ENCODE peak calls at places on chromosomes 7 and 10, in six cellular contexts. B, R, Q, I, G and W are unnamed samples.

GRCh38 chr7:74482629-74483401 is 29.1 kb downstream of the GTF2IRD1 start:
- DNase-seq in Q (no peak), I (no peak), R (no peak), G (no peak), B (no peak), W (no peak)

GRCh38 chr10:127196227-127196954 is at the start of gene INSYN2A:
- DNase-seq in R (peak; percentile 64), Q (no peak), I (peak; percentile 58), G (peak; percentile 48), B (peak; percentile 85), W (no peak)

GRCh38 chr7:130649004-130649790 is 19.4 kb downstream of the COPG2 start:
- DNase-seq in I (no peak), Q (no peak), G (no peak), R (no peak), B (no peak), W (no peak)

GRCh38 chr10:32298066-32298812 is 48.7 kb downstream of the EPC1 start:
- DNase-seq in I (no peak), Q (no peak), R (no peak), B (no peak), G (no peak), W (no peak)

GRCh38 chr7:91088156-91088555 is 176.1 kb upstream of the FZD1 start:
- DNase-seq in I (no peak), Q (no peak), R (no peak), B (no peak), G (no peak), W (no peak)

GRCh38 chr7:2939193-2939885 is 95.2 kb upstream of the GNA12 start:
- DNase-seq in B (no peak), R (no peak), G (no peak), Q (no peak), I (no peak), W (no peak)

GRCh38 chr7:6367701-6368211 is 80.0 kb downstream of the DAGLB start:
- DNase-seq in G (no peak), I (no peak), B (no peak), R (no peak), Q (no peak), W (no peak)

GRCh38 chr7:2666588-2667250 is 21.3 kb upstream of the AMZ1 start:
- DNase-seq in B (no peak), I (no peak), Q (no peak), G (no peak), R (no peak), W (no peak)

GRCh38 chr10:83648184-83648583 is 491.1 kb upstream of the GHITM start:
- DNase-seq in B (no peak), I (no peak), R (no peak), G (no peak), Q (no peak), W (no peak)

GRCh38 chr10:17687117-17687831 is 43.3 kb downstream of the STAM start:
- DNase-seq in R (no peak), B (no peak), I (no peak), G (no peak), Q (no peak), W (no peak)

GRCh38 chr10:10794056-10794455 is 223.6 kb upstream of the CELF2 start:
- DNase-seq in Q (no peak), R (no peak), I (no peak), G (no peak), B (no peak), W (no peak)

GRCh38 chr7:143263266-143264195 is at the start of gene GSTK1:
- DNase-seq in G (peak; percentile 88), Q (peak; percentile 17), B (peak; percentile 79), I (peak; percentile 46), R (peak; percentile 84), W (peak; percentile 63)

GRCh38 chr7:152663926-152664325 is 12.0 kb downstream of the XRCC2 start:
- DNase-seq in I (no peak), B (no peak), R (no peak), Q (no peak), G (no peak), W (no peak)

GRCh38 chr7:74292757-74293576 is 3.8 kb downstream of the CLIP2 start:
- DNase-seq in I (no peak), G (no peak), B (no peak), R (no peak), Q (no peak), W (no peak)

GRCh38 chr7:114047889-114048288 is 129.1 kb upstream of the PPP1R3A start:
- DNase-seq in G (no peak), R (no peak), B (no peak), Q (no peak), I (no peak), W (no peak)

GRCh38 chr10:109966961-109967738 is 40.6 kb upstream of the ADD3 start:
- DNase-seq in G (peak; percentile 60), R (peak; percentile 29), I (no peak), B (no peak), Q (no peak), W (no peak)

GRCh38 chr7:23332881-23333612 is 33.9 kb downstream of the MALSU1 start:
- DNase-seq in R (no peak), I (no peak), B (no peak), G (peak; percentile 58), Q (no peak), W (no peak)

GRCh38 chr10:28008054-28008453 is 9.2 kb upstream of the ODAD2 start:
- DNase-seq in I (no peak), R (no peak), B (no peak), G (no peak), Q (no peak), W (no peak)

GRCh38 chr7:94654764-94655561 is 970 bp downstream of the SGCE start:
- DNase-seq in Q (no peak), B (peak; percentile 44), R (peak; percentile 23), G (peak; percentile 32), I (peak; percentile 31), W (no peak)

GRCh38 chr7:99380823-99381663 is 6.5 kb downstream of the ARPC1B start:
- DNase-seq in Q (peak; percentile 55), B (no peak), I (no peak), R (no peak), G (no peak), W (peak; percentile 85)

GRCh38 chr7:107355616-107356015 is 114.2 kb upstream of the GPR22 start:
- DNase-seq in Q (no peak), I (no peak), R (no peak), B (no peak), G (no peak), W (no peak)

GRCh38 chr7:135406908-135407307 is 103.0 kb downstream of the CNOT4 start:
- DNase-seq in B (no peak), R (no peak), Q (no peak), I (no peak), G (no peak), W (no peak)

GRCh38 chr7:16712916-16713315 is 40.6 kb upstream of the TSPAN13 start:
- DNase-seq in R (no peak), Q (no peak), B (peak; percentile 16), G (no peak), I (no peak), W (no peak)

GRCh38 chr10:29595636-29596225 is 39.0 kb downstream of the SVIL start:
- DNase-seq in G (no peak), Q (no peak), R (no peak), I (no peak), B (no peak), W (no peak)

DNA sequence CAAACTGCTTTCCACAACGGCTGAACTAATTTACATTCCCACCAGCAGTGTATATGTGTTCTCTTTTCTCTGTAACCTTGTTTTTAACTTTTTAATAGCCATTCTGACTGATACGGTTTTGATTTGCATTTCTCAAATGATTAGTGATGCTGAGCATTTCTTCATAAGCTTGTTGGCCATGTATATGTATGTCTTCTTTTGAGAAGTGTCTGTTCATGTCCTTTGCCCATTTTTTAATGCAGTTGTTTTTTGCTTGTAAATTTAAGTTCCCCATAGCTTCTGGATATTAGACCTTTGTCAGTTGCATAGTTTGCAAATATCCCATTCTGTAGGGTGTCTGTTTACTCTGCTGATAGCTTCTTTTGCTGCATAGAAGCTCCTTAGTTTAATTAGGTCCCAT is 6.1 kb downstream of the ZNF786 start:
- DNase-seq in B (no peak), Q (no peak), I (no peak), G (no peak), R (no peak), W (no peak)
- H3K9me3 ChIP-seq in B (peaks cover 12% of the 10 kb centered on the region), Q (no peaks in the 10 kb centered on the region), I (peaks cover 59% of the 10 kb centered on the region), G (no peaks in the 10 kb centered on the region), R (no peaks in the 10 kb centered on the region), W (no peaks in the 10 kb centered on the region)

DNA sequence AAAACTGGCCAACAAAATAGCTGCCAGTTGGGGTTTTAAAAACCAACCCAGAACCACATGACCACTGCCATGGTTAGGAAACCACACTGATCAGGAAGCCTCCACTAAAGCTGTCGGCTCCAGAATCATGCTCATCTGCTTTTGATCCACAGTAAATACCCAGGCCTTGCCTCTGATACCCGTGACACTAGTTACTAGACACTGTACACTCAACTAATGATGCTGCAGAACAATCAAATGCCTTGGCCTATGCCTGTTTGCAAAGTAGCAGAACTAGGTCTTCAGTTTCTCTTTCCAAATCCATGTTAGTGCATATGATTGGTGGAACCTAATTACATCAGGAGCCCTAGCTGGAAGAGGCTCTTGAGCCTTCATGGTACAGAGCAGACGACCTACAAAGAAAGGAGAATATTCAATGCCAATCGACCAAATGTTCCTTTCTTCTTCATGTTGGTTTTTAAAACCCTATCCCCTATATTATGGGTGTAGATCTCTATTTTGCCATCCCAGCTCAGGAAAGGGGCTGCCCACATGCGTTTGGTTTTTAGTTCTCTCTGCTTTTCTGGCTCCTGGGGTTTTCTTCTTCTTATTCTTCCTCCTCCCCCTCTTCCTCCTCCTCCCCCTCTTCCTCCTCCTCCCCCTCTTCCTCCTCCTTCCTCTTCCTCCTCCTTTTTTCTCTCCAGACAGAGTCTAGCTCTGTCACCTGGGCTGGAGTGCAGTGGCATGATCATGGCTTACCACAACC is 76.6 kb downstream of the CNNM2 start:
- DNase-seq in R (no peak), B (no peak), Q (no peak), G (no peak), I (no peak), W (no peak)
- H3K9me3 ChIP-seq in R (no peaks in the 10 kb centered on the region), B (no peaks in the 10 kb centered on the region), Q (no peaks in the 10 kb centered on the region), G (no peaks in the 10 kb centered on the region), I (no peaks in the 10 kb centered on the region), W (no peaks in the 10 kb centered on the region)

GRCh38 chr7:150703209-150703608 is 13.2 kb upstream of the GIMAP1 start:
- DNase-seq in I (no peak), R (no peak), B (no peak), Q (no peak), G (no peak), W (no peak)
- H3K9me3 ChIP-seq in I (no peaks in the 10 kb centered on the region), R (peaks cover 19% of the 10 kb centered on the region), B (peaks cover 4% of the 10 kb centered on the region), Q (no peaks in the 10 kb centered on the region), G (peaks cover 7% of the 10 kb centered on the region), W (peaks cover 11% of the 10 kb centered on the region)

GRCh38 chr7:64180989-64181388 is 26.0 kb upstream of the ZNF735 start:
- DNase-seq in B (no peak), Q (no peak), R (peak; percentile 28), I (no peak), G (no peak), W (no peak)
- H3K9me3 ChIP-seq in B (peaks cover 17% of the 10 kb centered on the region), Q (no peaks in the 10 kb centered on the region), R (no peaks in the 10 kb centered on the region), I (no peaks in the 10 kb centered on the region), G (no peaks in the 10 kb centered on the region), W (no peaks in the 10 kb centered on the region)

DNA sequence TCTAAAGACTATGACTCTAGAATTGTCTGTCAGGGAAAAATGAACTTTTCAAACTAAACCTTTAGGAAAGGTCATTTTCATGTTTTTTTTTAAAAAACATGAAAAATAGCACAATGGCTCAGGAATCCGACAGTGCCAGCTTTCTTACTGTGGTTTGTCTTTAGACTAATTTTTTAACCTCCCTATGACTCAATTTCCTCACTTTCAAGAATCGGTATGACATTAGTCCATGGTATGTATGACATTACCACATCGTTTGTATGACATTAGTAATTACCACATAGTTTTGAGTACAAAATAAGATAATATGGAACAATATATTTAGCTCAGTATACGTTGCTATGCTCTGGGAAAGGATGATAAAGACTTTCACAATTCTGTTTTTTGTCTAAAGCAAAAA is 383.2 kb downstream of the PTPRN2 start:
- DNase-seq in B (no peak), G (no peak), Q (no peak), I (no peak), R (no peak), W (no peak)
- H3K9me3 ChIP-seq in B (no peaks in the 10 kb centered on the region), G (no peaks in the 10 kb centered on the region), Q (no peaks in the 10 kb centered on the region), I (no peaks in the 10 kb centered on the region), R (no peaks in the 10 kb centered on the region), W (no peaks in the 10 kb centered on the region)